ENCODE peak calls at places on chromosome 16, in ten cellular contexts. One of them, this sample, is unnamed. For H3K9me3, the result is how much of the 10 kb centered on the place peaks cover.

GRCh38 chr16:71645450-71645849 is 19.5 kb downstream of the MARVELD3 start:
- DNase-seq in heart right ventricle: no peak
- DNase-seq in left ventricle myocardium inferior: no peak
- DNase-seq in suprapubic skin: no peak
- DNase-seq in fibroblast of lung: peak
- DNase-seq in body of pancreas: no peak
- DNase-seq in HAP-1: peak
- DNase-seq in NT2/D1: no peak
- DNase-seq in ovary: no peak
- DNase-seq in breast epithelium: no peak
- DNase-seq in this sample: no peak

GRCh38 chr16:12917653-12918052 is 16.3 kb downstream of the SHISA9 start:
- DNase-seq in heart right ventricle: no peak
- DNase-seq in left ventricle myocardium inferior: no peak
- DNase-seq in suprapubic skin: no peak
- DNase-seq in fibroblast of lung: no peak
- DNase-seq in body of pancreas: no peak
- DNase-seq in HAP-1: no peak
- DNase-seq in NT2/D1: no peak
- DNase-seq in ovary: no peak
- DNase-seq in breast epithelium: no peak
- DNase-seq in this sample: no peak

GRCh38 chr16:31505483-31505882 is 2.7 kb downstream of the RUSF1 start:
- DNase-seq in heart right ventricle: no peak
- DNase-seq in left ventricle myocardium inferior: no peak
- DNase-seq in suprapubic skin: no peak
- DNase-seq in fibroblast of lung: no peak
- DNase-seq in body of pancreas: no peak
- DNase-seq in HAP-1: no peak
- DNase-seq in NT2/D1: no peak
- DNase-seq in ovary: no peak
- DNase-seq in breast epithelium: no peak
- DNase-seq in this sample: no peak

GRCh38 chr16:85211247-85211910 is 99.1 kb upstream of the CIBAR2 start:
- DNase-seq in heart right ventricle: peak
- DNase-seq in left ventricle myocardium inferior: no peak
- DNase-seq in suprapubic skin: no peak
- DNase-seq in fibroblast of lung: peak
- DNase-seq in body of pancreas: no peak
- DNase-seq in HAP-1: no peak
- DNase-seq in NT2/D1: no peak
- DNase-seq in ovary: peak
- DNase-seq in breast epithelium: no peak
- DNase-seq in this sample: no peak

GRCh38 chr16:50274771-50275415 is 8.5 kb downstream of the ADCY7 start:
- DNase-seq in heart right ventricle: no peak
- DNase-seq in left ventricle myocardium inferior: no peak
- DNase-seq in suprapubic skin: peak
- DNase-seq in fibroblast of lung: no peak
- DNase-seq in body of pancreas: no peak
- DNase-seq in HAP-1: no peak
- DNase-seq in NT2/D1: no peak
- DNase-seq in ovary: peak
- DNase-seq in breast epithelium: no peak
- DNase-seq in this sample: no peak

GRCh38 chr16:50646345-50646744 is 34.8 kb downstream of the SNX20 start:
- DNase-seq in heart right ventricle: no peak
- DNase-seq in left ventricle myocardium inferior: no peak
- DNase-seq in suprapubic skin: no peak
- DNase-seq in fibroblast of lung: no peak
- DNase-seq in body of pancreas: no peak
- DNase-seq in HAP-1: no peak
- DNase-seq in NT2/D1: no peak
- DNase-seq in ovary: no peak
- DNase-seq in breast epithelium: no peak
- DNase-seq in this sample: no peak

GRCh38 chr16:86519007-86519648 is 8.8 kb downstream of the FOXF1 start:
- DNase-seq in heart right ventricle: no peak
- DNase-seq in left ventricle myocardium inferior: no peak
- DNase-seq in suprapubic skin: no peak
- DNase-seq in fibroblast of lung: no peak
- DNase-seq in body of pancreas: no peak
- DNase-seq in HAP-1: no peak
- DNase-seq in NT2/D1: no peak
- DNase-seq in ovary: no peak
- DNase-seq in breast epithelium: no peak
- DNase-seq in this sample: no peak

GRCh38 chr16:77790964-77791363 is 2.6 kb downstream of the VAT1L start:
- DNase-seq in heart right ventricle: no peak
- DNase-seq in left ventricle myocardium inferior: no peak
- DNase-seq in suprapubic skin: no peak
- DNase-seq in fibroblast of lung: peak
- DNase-seq in body of pancreas: no peak
- DNase-seq in HAP-1: no peak
- DNase-seq in NT2/D1: no peak
- DNase-seq in ovary: no peak
- DNase-seq in breast epithelium: no peak
- DNase-seq in this sample: no peak

GRCh38 chr16:50526249-50526648 is 21.9 kb upstream of the NKD1 start:
- DNase-seq in heart right ventricle: no peak
- DNase-seq in left ventricle myocardium inferior: no peak
- DNase-seq in suprapubic skin: no peak
- DNase-seq in fibroblast of lung: no peak
- DNase-seq in body of pancreas: no peak
- DNase-seq in HAP-1: no peak
- DNase-seq in NT2/D1: no peak
- DNase-seq in ovary: no peak
- DNase-seq in breast epithelium: no peak
- DNase-seq in this sample: no peak

GRCh38 chr16:85627102-85627834 is 14.1 kb downstream of the GSE1 start:
- DNase-seq in heart right ventricle: no peak
- DNase-seq in left ventricle myocardium inferior: no peak
- DNase-seq in suprapubic skin: no peak
- DNase-seq in fibroblast of lung: no peak
- DNase-seq in body of pancreas: no peak
- DNase-seq in HAP-1: no peak
- DNase-seq in NT2/D1: no peak
- DNase-seq in ovary: no peak
- DNase-seq in breast epithelium: no peak
- DNase-seq in this sample: no peak

GRCh38 chr16:3266873-3267537 is 10.6 kb upstream of the MEFV start:
- DNase-seq in heart right ventricle: no peak
- DNase-seq in left ventricle myocardium inferior: no peak
- DNase-seq in suprapubic skin: no peak
- DNase-seq in fibroblast of lung: peak
- DNase-seq in body of pancreas: no peak
- DNase-seq in HAP-1: peak
- DNase-seq in NT2/D1: no peak
- DNase-seq in ovary: no peak
- DNase-seq in breast epithelium: no peak
- DNase-seq in this sample: no peak

GRCh38 chr16:30382398-30383015 is at the start of gene SEPTIN1:
- DNase-seq in heart right ventricle: no peak
- DNase-seq in left ventricle myocardium inferior: no peak
- DNase-seq in suprapubic skin: no peak
- DNase-seq in fibroblast of lung: no peak
- DNase-seq in body of pancreas: no peak
- DNase-seq in HAP-1: no peak
- DNase-seq in NT2/D1: no peak
- DNase-seq in ovary: no peak
- DNase-seq in breast epithelium: no peak
- DNase-seq in this sample: no peak

GRCh38 chr16:25108054-25108453 is 3.5 kb upstream of the LCMT1 start:
- DNase-seq in heart right ventricle: no peak
- DNase-seq in left ventricle myocardium inferior: no peak
- DNase-seq in suprapubic skin: no peak
- DNase-seq in fibroblast of lung: no peak
- DNase-seq in body of pancreas: no peak
- DNase-seq in HAP-1: peak
- DNase-seq in NT2/D1: no peak
- DNase-seq in ovary: no peak
- DNase-seq in breast epithelium: no peak
- DNase-seq in this sample: no peak

GRCh38 chr16:77995843-77996455 is 26.4 kb upstream of the CLEC3A start:
- DNase-seq in heart right ventricle: no peak
- DNase-seq in left ventricle myocardium inferior: no peak
- DNase-seq in suprapubic skin: no peak
- DNase-seq in fibroblast of lung: no peak
- DNase-seq in body of pancreas: no peak
- DNase-seq in HAP-1: no peak
- DNase-seq in NT2/D1: no peak
- DNase-seq in ovary: no peak
- DNase-seq in breast epithelium: no peak
- DNase-seq in this sample: no peak

GRCh38 chr16:38941-39892 is 14.2 kb downstream of the POLR3K start:
- DNase-seq in heart right ventricle: no peak
- DNase-seq in left ventricle myocardium inferior: no peak
- DNase-seq in suprapubic skin: no peak
- DNase-seq in fibroblast of lung: no peak
- DNase-seq in body of pancreas: no peak
- DNase-seq in HAP-1: no peak
- DNase-seq in NT2/D1: no peak
- DNase-seq in ovary: no peak
- DNase-seq in breast epithelium: peak
- DNase-seq in this sample: no peak

GRCh38 chr16:3485097-3485470 is 10.2 kb downstream of the C16orf90 start:
- DNase-seq in heart right ventricle: no peak
- DNase-seq in left ventricle myocardium inferior: no peak
- DNase-seq in suprapubic skin: no peak
- DNase-seq in fibroblast of lung: no peak
- DNase-seq in body of pancreas: no peak
- DNase-seq in HAP-1: no peak
- DNase-seq in NT2/D1: no peak
- DNase-seq in ovary: no peak
- DNase-seq in breast epithelium: no peak
- DNase-seq in this sample: no peak

GRCh38 chr16:35195173-35195863 is 1735.9 kb downstream of the TP53TG3F start:
- DNase-seq in heart right ventricle: no peak
- DNase-seq in left ventricle myocardium inferior: no peak
- DNase-seq in suprapubic skin: no peak
- DNase-seq in fibroblast of lung: no peak
- DNase-seq in body of pancreas: no peak
- DNase-seq in HAP-1: no peak
- DNase-seq in NT2/D1: no peak
- DNase-seq in ovary: no peak
- DNase-seq in breast epithelium: no peak
- DNase-seq in this sample: no peak
- H3K9me3 ChIP-seq in heart right ventricle: under half
- H3K9me3 ChIP-seq in left ventricle myocardium inferior: under half
- H3K9me3 ChIP-seq in suprapubic skin: under half
- H3K9me3 ChIP-seq in fibroblast of lung: under half
- H3K9me3 ChIP-seq in body of pancreas: under half
- H3K9me3 ChIP-seq in HAP-1: under half
- H3K9me3 ChIP-seq in NT2/D1: under half
- H3K9me3 ChIP-seq in ovary: under half
- H3K9me3 ChIP-seq in breast epithelium: under half
- H3K9me3 ChIP-seq in this sample: half or more

GRCh38 chr16:35200662-35201061 is 1741.2 kb downstream of the TP53TG3F start:
- DNase-seq in heart right ventricle: no peak
- DNase-seq in left ventricle myocardium inferior: no peak
- DNase-seq in suprapubic skin: no peak
- DNase-seq in fibroblast of lung: no peak
- DNase-seq in body of pancreas: no peak
- DNase-seq in HAP-1: no peak
- DNase-seq in NT2/D1: no peak
- DNase-seq in ovary: no peak
- DNase-seq in breast epithelium: no peak
- DNase-seq in this sample: no peak
- H3K9me3 ChIP-seq in heart right ventricle: under half
- H3K9me3 ChIP-seq in left ventricle myocardium inferior: under half
- H3K9me3 ChIP-seq in suprapubic skin: under half
- H3K9me3 ChIP-seq in fibroblast of lung: under half
- H3K9me3 ChIP-seq in body of pancreas: under half
- H3K9me3 ChIP-seq in HAP-1: under half
- H3K9me3 ChIP-seq in NT2/D1: under half
- H3K9me3 ChIP-seq in ovary: under half
- H3K9me3 ChIP-seq in breast epithelium: under half
- H3K9me3 ChIP-seq in this sample: half or more

DNA sequence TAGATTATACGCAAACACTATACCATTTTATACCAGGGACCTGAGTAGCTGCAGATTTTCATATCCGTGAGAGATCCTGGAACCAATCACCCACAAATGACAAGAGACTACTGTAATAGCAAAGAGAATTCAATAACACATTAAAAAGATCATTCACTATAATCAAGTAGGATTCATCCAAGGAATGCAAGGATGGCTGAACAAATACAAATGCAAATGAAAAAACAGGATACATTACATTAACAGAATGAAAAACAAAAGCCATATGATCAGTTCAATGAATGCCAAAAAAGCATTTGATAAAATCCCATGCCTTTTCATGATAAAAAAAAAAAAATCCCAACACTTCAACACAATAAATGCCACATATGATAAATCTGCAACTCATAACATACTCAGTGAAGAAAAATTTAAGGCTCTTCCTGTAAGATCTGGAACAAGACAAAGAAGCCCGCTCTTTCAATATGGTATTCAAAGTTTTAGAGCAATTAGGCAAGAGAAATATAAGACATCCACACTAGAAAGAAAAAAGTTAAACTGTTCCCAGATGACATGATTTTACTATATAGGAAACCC is 29.0 kb downstream of the N4BP1 start:
- DNase-seq in heart right ventricle: no peak
- DNase-seq in left ventricle myocardium inferior: no peak
- DNase-seq in suprapubic skin: no peak
- DNase-seq in fibroblast of lung: peak
- DNase-seq in body of pancreas: no peak
- DNase-seq in HAP-1: no peak
- DNase-seq in NT2/D1: no peak
- DNase-seq in ovary: no peak
- DNase-seq in breast epithelium: no peak
- DNase-seq in this sample: no peak
- H3K9me3 ChIP-seq in heart right ventricle: under half
- H3K9me3 ChIP-seq in left ventricle myocardium inferior: under half
- H3K9me3 ChIP-seq in suprapubic skin: under half
- H3K9me3 ChIP-seq in fibroblast of lung: under half
- H3K9me3 ChIP-seq in body of pancreas: under half
- H3K9me3 ChIP-seq in HAP-1: under half
- H3K9me3 ChIP-seq in NT2/D1: under half
- H3K9me3 ChIP-seq in ovary: under half
- H3K9me3 ChIP-seq in breast epithelium: under half
- H3K9me3 ChIP-seq in this sample: under half

GRCh38 chr16:35686595-35686994 is 2227.2 kb downstream of the TP53TG3F start:
- DNase-seq in heart right ventricle: no peak
- DNase-seq in left ventricle myocardium inferior: no peak
- DNase-seq in suprapubic skin: no peak
- DNase-seq in fibroblast of lung: no peak
- DNase-seq in body of pancreas: no peak
- DNase-seq in HAP-1: no peak
- DNase-seq in NT2/D1: no peak
- DNase-seq in ovary: no peak
- DNase-seq in breast epithelium: no peak
- DNase-seq in this sample: no peak
- H3K9me3 ChIP-seq in heart right ventricle: under half
- H3K9me3 ChIP-seq in left ventricle myocardium inferior: under half
- H3K9me3 ChIP-seq in suprapubic skin: under half
- H3K9me3 ChIP-seq in fibroblast of lung: under half
- H3K9me3 ChIP-seq in body of pancreas: under half
- H3K9me3 ChIP-seq in HAP-1: under half
- H3K9me3 ChIP-seq in NT2/D1: under half
- H3K9me3 ChIP-seq in ovary: under half
- H3K9me3 ChIP-seq in breast epithelium: under half
- H3K9me3 ChIP-seq in this sample: under half